ENCODE peak calls at places on chromosomes 2 and 18, in seven cellular contexts. T is endodermal cell, Q is psoas muscle, H is esophagus squamous epithelium, R is upper lobe of right lung, X is Panc1, I is neural progenitor cell. F is an unnamed sample.

GRCh38 chr18:60232541-60232940 is 140.0 kb downstream of the MC4R start:
- DNase-seq in T (no peak), Q (no peak), H (no peak), R (no peak), X (peak; percentile 52), I (no peak), F (no peak)

GRCh38 chr2:208064220-208064951 is 39.1 kb upstream of the PLEKHM3 start:
- DNase-seq in T (no peak), Q (no peak), H (no peak), R (no peak), X (no peak), I (no peak), F (no peak)

GRCh38 chr2:193462411-193462810 is 1267.7 kb upstream of the TMEFF2 start:
- DNase-seq in T (no peak), Q (no peak), H (no peak), R (no peak), X (no peak), I (no peak), F (no peak)

GRCh38 chr2:230956827-230957755 is 32.0 kb upstream of the GPR55 start:
- DNase-seq in T (peak; percentile 85), Q (peak; percentile 38), H (no peak), R (no peak), X (no peak), I (peak; percentile 73), F (no peak)

GRCh38 chr2:153971250-153971649 is 99.5 kb downstream of the GALNT13 start:
- DNase-seq in T (no peak), Q (no peak), H (no peak), R (no peak), X (no peak), I (no peak), F (no peak)

GRCh38 chr18:49026501-49027378 is 76.0 kb upstream of the SMAD7 start:
- DNase-seq in T (peak; percentile 34), Q (no peak), H (no peak), R (peak; percentile 52), X (no peak), I (no peak), F (no peak)

GRCh38 chr18:58541789-58542425 is 87.0 kb downstream of the ALPK2 start:
- DNase-seq in T (peak; percentile 64), Q (no peak), H (no peak), R (no peak), X (peak; percentile 84), I (no peak), F (no peak)

GRCh38 chr2:33146112-33146511 is 199.4 kb downstream of the LTBP1 start:
- DNase-seq in T (no peak), Q (no peak), H (no peak), R (no peak), X (no peak), I (no peak), F (no peak)

GRCh38 chr2:36376992-36377738 is 21.6 kb downstream of the CRIM1 start:
- DNase-seq in T (peak; percentile 71), Q (peak; percentile 27), H (no peak), R (peak; percentile 66), X (no peak), I (no peak), F (peak; percentile 86)

GRCh38 chr2:96815326-96816126 is 542 bp upstream of the CNNM3 start:
- DNase-seq in T (peak; percentile 63), Q (no peak), H (no peak), R (no peak), X (no peak), I (peak; percentile 46), F (no peak)

GRCh38 chr2:226794751-226795171 is 4.9 kb downstream of the IRS1 start:
- DNase-seq in T (peak; percentile 50), Q (no peak), H (no peak), R (no peak), X (no peak), I (no peak), F (no peak)

GRCh38 chr2:112061840-112062239 is 6.8 kb downstream of the TMEM87B start:
- DNase-seq in T (no peak), Q (no peak), H (no peak), R (no peak), X (no peak), I (no peak), F (no peak)

GRCh38 chr18:75205760-75206109 is 3.2 kb downstream of the PTGR3 start:
- DNase-seq in T (no peak), Q (no peak), H (no peak), R (no peak), X (no peak), I (peak; percentile 43), F (peak; percentile 68)

GRCh38 chr2:64404743-64405142 is 49.2 kb upstream of the LGALSL start:
- DNase-seq in T (peak; percentile 69), Q (peak; percentile 41), H (no peak), R (peak; percentile 61), X (no peak), I (peak; percentile 72), F (peak; percentile 83)

GRCh38 chr18:23812566-23813440 is 123.5 kb downstream of the LAMA3 start:
- DNase-seq in T (no peak), Q (no peak), H (no peak), R (no peak), X (no peak), I (no peak), F (no peak)

GRCh38 chr2:121689356-121689755 is 40.1 kb upstream of the CLASP1 start:
- DNase-seq in T (no peak), Q (no peak), H (no peak), R (no peak), X (no peak), I (no peak), F (no peak)

GRCh38 chr18:32714571-32715148 is 58.2 kb downstream of the KLHL14 start:
- DNase-seq in T (peak; percentile 84), Q (no peak), H (no peak), R (no peak), X (peak; percentile 76), I (peak; percentile 77), F (no peak)

GRCh38 chr2:203567786-203568185 is 32.7 kb upstream of the RAPH1 start:
- DNase-seq in T (no peak), Q (no peak), H (no peak), R (no peak), X (no peak), I (no peak), F (no peak)

GRCh38 chr18:29853126-29853525 is 1189.4 kb downstream of the DSC3 start:
- DNase-seq in T (no peak), Q (no peak), H (no peak), R (no peak), X (no peak), I (no peak), F (no peak)

GRCh38 chr18:29849145-29849544 is 1193.4 kb downstream of the DSC3 start:
- DNase-seq in T (no peak), Q (no peak), H (no peak), R (peak; percentile 10), X (no peak), I (no peak), F (no peak)
- H3K27ac ChIP-seq in T (no peak overlapping the region), Q (no peak overlapping the region), H (no peak overlapping the region), R (no peak overlapping the region), X (no peak overlapping the region), I (no peak overlapping the region), F (no peak overlapping the region)

GRCh38 chr2:190185380-190185779 is 122.9 kb upstream of the MSTN start:
- DNase-seq in T (no peak), Q (no peak), H (no peak), R (no peak), X (no peak), I (no peak), F (no peak)

GRCh38 chr2:190186238-190186637 is 123.7 kb upstream of the MSTN start:
- DNase-seq in T (no peak), Q (no peak), H (no peak), R (no peak), X (no peak), I (no peak), F (no peak)

GRCh38 chr2:190188289-190188688 is 125.8 kb upstream of the MSTN start:
- DNase-seq in T (no peak), Q (no peak), H (no peak), R (no peak), X (no peak), I (no peak), F (no peak)

GRCh38 chr2:190190507-190190906 is 128.0 kb upstream of the MSTN start:
- DNase-seq in T (no peak), Q (no peak), H (no peak), R (no peak), X (no peak), I (no peak), F (no peak)
- H3K27ac ChIP-seq in T (no peak overlapping the region), Q (no peak overlapping the region), H (no peak overlapping the region), R (no peak overlapping the region), X (no peak overlapping the region), I (no peak overlapping the region), F (no peak overlapping the region)

GRCh38 chr2:160910681-160911080 is 249.5 kb upstream of the TANK start:
- DNase-seq in T (no peak), Q (no peak), H (no peak), R (no peak), X (no peak), I (no peak), F (no peak)
- H3K27ac ChIP-seq in T (peak overlapping the region; percentile 66), Q (no peak overlapping the region), H (no peak overlapping the region), R (peak overlapping the region; percentile 4), X (no peak overlapping the region), I (no peak overlapping the region), F (peak overlapping the region; percentile 70)

GRCh38 chr18:68438983-68439382 is 275.9 kb downstream of the TMX3 start:
- DNase-seq in T (peak; percentile 58), Q (peak; percentile 12), H (no peak), R (no peak), X (no peak), I (peak; percentile 72), F (no peak)
- H3K27ac ChIP-seq in T (no peak overlapping the region), Q (no peak overlapping the region), H (no peak overlapping the region), R (no peak overlapping the region), X (no peak overlapping the region), I (peak overlapping the region; percentile 24), F (peak overlapping the region; percentile 30)

F was measured in esophagus muscularis mucosa.